ENCODE peak calls at places on chromosomes 1 and 21, in four cellular contexts. W, O, K and V are unnamed samples.
A peak's percentile ranks its signal among the peaks of the same experiment; 100 is the strongest.

GRCh38 chr1:10687142-10687715 is 109.2 kb downstream of the CASZ1 start:
- DNase-seq in W (no peak), O (no peak), K (no peak), V (no peak)

GRCh38 chr1:15603050-15603965 is 13.9 kb upstream of the DDI2 start:
- DNase-seq in W (peak; percentile 95), O (peak; percentile 95), K (peak; percentile 99), V (peak; percentile 96)

GRCh38 chr21:33403128-33403785 is at the start of gene IFNGR2:
- DNase-seq in W (peak; percentile 59), O (peak; percentile 38), K (peak; percentile 53), V (no peak)

GRCh38 chr1:3135073-3135745 is 66.2 kb downstream of the PRDM16 start:
- DNase-seq in W (no peak), O (no peak), K (no peak), V (no peak)

GRCh38 chr1:226687476-226687875 is 51.6 kb downstream of the ITPKB start:
- DNase-seq in W (no peak), O (no peak), K (no peak), V (no peak)

GRCh38 chr1:1349256-1350012 is at the start of gene DVL1:
- DNase-seq in W (peak; percentile 62), O (peak; percentile 79), K (peak; percentile 79), V (no peak)

GRCh38 chr21:38721055-38721454 is 84.7 kb upstream of the ETS2 start:
- DNase-seq in W (no peak), O (no peak), K (no peak), V (no peak)

GRCh38 chr1:111660204-111661150 is 40.9 kb downstream of the RAP1A start:
- DNase-seq in W (no peak), O (peak; percentile 29), K (no peak), V (no peak)

GRCh38 chr1:52238474-52238873 is 96.6 kb downstream of the ZFYVE9 start:
- DNase-seq in W (no peak), O (peak; percentile 45), K (no peak), V (no peak)